ENCODE peak calls at places on chromosomes 12 and 14, in four cellular contexts. One of them, this sample, is unnamed.

GRCh38 chr14:88824314-88825077 is at the start of gene TTC8:
- DNase-seq in H1: peak; percentile 47
- DNase-seq in K562: peak; percentile 93
- DNase-seq in HepG2: peak; percentile 80
- DNase-seq in this sample: peak; percentile 38

GRCh38 chr14:70398280-70398679 is 18.6 kb downstream of the SYNJ2BP start:
- DNase-seq in K562: no peak
- DNase-seq in H1: no peak
- DNase-seq in HepG2: peak; percentile 5
- DNase-seq in this sample: no peak

GRCh38 chr12:121801601-121802484 is 2.0 kb upstream of the SETD1B start:
- DNase-seq in HepG2: no peak
- DNase-seq in K562: no peak
- DNase-seq in H1: no peak
- DNase-seq in this sample: no peak

GRCh38 chr12:64720884-64721283 is 38.3 kb downstream of the GNS start:
- DNase-seq in K562: peak; percentile 62
- DNase-seq in H1: no peak
- DNase-seq in HepG2: no peak
- DNase-seq in this sample: no peak

GRCh38 chr14:68607081-68607851 is 185.6 kb downstream of the ZFP36L1 start:
- DNase-seq in HepG2: peak; percentile 68
- DNase-seq in K562: no peak
- DNase-seq in H1: no peak
- DNase-seq in this sample: no peak

GRCh38 chr14:89507521-89507920 is 90.5 kb upstream of the FOXN3 start:
- DNase-seq in HepG2: peak; percentile 32
- DNase-seq in H1: no peak
- DNase-seq in K562: no peak
- DNase-seq in this sample: peak; percentile 52

GRCh38 chr14:69505338-69506240 is 21.1 kb downstream of the PLEKHD1 start:
- DNase-seq in H1: no peak
- DNase-seq in K562: no peak
- DNase-seq in HepG2: peak; percentile 23
- DNase-seq in this sample: no peak

GRCh38 chr14:95523051-95523817 is 6.8 kb upstream of the SYNE3 start:
- DNase-seq in K562: no peak
- DNase-seq in HepG2: peak; percentile 95
- DNase-seq in H1: no peak
- DNase-seq in this sample: no peak

GRCh38 chr14:32985881-32986280 is 47.2 kb downstream of the NPAS3 start:
- DNase-seq in HepG2: no peak
- DNase-seq in K562: no peak
- DNase-seq in H1: no peak
- DNase-seq in this sample: no peak

GRCh38 chr14:103517626-103518415 is 4.8 kb downstream of the CKB start:
- DNase-seq in H1: no peak
- DNase-seq in K562: no peak
- DNase-seq in HepG2: no peak
- DNase-seq in this sample: no peak

GRCh38 chr12:67772276-67773169 is 124.0 kb downstream of the DYRK2 start:
- DNase-seq in K562: no peak
- DNase-seq in HepG2: no peak
- DNase-seq in H1: peak; percentile 58
- DNase-seq in this sample: no peak

GRCh38 chr12:116180448-116180847 is 97.0 kb downstream of the MED13L start:
- DNase-seq in H1: no peak
- DNase-seq in HepG2: no peak
- DNase-seq in K562: no peak
- DNase-seq in this sample: no peak

GRCh38 chr12:121713257-121714155 is 954 bp downstream of the TMEM120B start:
- DNase-seq in HepG2: no peak
- DNase-seq in H1: no peak
- DNase-seq in K562: peak; percentile 63
- DNase-seq in this sample: no peak

GRCh38 chr12:48351022-48351708 is 446 bp upstream of the ZNF641 start:
- DNase-seq in HepG2: peak; percentile 47
- DNase-seq in K562: no peak
- DNase-seq in H1: no peak
- DNase-seq in this sample: no peak

GRCh38 chr12:57101892-57102695 is 9.1 kb downstream of the STAT6 start:
- DNase-seq in HepG2: peak; percentile 99
- DNase-seq in K562: peak; percentile 64
- DNase-seq in H1: no peak
- DNase-seq in this sample: no peak

GRCh38 chr12:125220404-125221273 is 155.4 kb downstream of the AACS start:
- DNase-seq in K562: no peak
- DNase-seq in H1: no peak
- DNase-seq in HepG2: no peak
- DNase-seq in this sample: no peak

GRCh38 chr12:65496617-65497016 is 218.1 kb downstream of the MSRB3 start:
- DNase-seq in K562: no peak
- DNase-seq in H1: no peak
- DNase-seq in HepG2: no peak
- DNase-seq in this sample: no peak

GRCh38 chr12:116673713-116674112 is 64.2 kb downstream of the SPRING1 start:
- DNase-seq in K562: no peak
- DNase-seq in HepG2: no peak
- DNase-seq in H1: no peak
- DNase-seq in this sample: no peak

GRCh38 chr12:123748661-123749060 is 13.4 kb upstream of the DNAH10 start:
- DNase-seq in HepG2: no peak
- DNase-seq in H1: no peak
- DNase-seq in K562: no peak
- DNase-seq in this sample: no peak

GRCh38 chr12:54611715-54612116 is 23.0 kb downstream of the LACRT start:
- DNase-seq in HepG2: no peak
- DNase-seq in K562: no peak
- DNase-seq in H1: no peak
- DNase-seq in this sample: no peak

GRCh38 chr14:90383731-90384542 is 12.9 kb upstream of the CALM1 start:
- DNase-seq in K562: peak; percentile 24
- DNase-seq in HepG2: peak; percentile 13
- DNase-seq in H1: no peak
- DNase-seq in this sample: no peak

GRCh38 chr12:1916396-1917171 is 1.9 kb downstream of the CACNA2D4 start:
- DNase-seq in H1: no peak
- DNase-seq in K562: peak; percentile 73
- DNase-seq in HepG2: no peak
- DNase-seq in this sample: no peak

GRCh38 chr14:104979758-104980591 is 1.8 kb upstream of the AHNAK2 start:
- DNase-seq in H1: no peak
- DNase-seq in K562: no peak
- DNase-seq in HepG2: no peak
- DNase-seq in this sample: no peak

DNA sequence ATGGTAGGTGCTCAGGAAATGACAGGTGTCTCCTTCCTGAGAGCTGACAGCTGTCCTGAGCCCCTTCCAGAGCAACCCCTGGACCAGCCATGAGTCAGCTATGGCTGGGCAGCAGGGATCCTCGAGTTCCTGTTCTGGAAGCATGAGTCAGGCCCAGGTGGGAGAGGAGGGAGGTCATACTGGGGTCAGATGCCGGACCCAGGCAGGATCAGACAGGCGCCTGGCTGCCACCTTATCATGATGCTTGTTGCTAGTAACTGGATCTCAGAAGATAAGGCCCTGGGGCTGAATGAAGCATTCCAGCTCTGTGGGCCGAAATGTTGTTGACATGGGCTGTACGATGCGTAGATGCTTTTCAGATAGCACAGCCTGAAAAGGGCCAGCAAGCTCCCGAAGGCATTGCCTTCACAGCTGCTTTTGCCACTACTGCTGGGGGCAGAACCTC is 17.4 kb upstream of the KRT7 start:
- DNase-seq in H1: no peak
- DNase-seq in K562: peak; percentile 49
- DNase-seq in HepG2: peak; percentile 72
- DNase-seq in this sample: no peak
- TF ChIP-seq ZNF274 in H1: no peak
- TF ChIP-seq ZNF274 in K562: no peak
- TF ChIP-seq ZNF274 in HepG2: no peak
- TF ChIP-seq ZNF274 in this sample: no peak

GRCh38 chr12:130347588-130347987 is 9.9 kb downstream of the PIWIL1 start:
- DNase-seq in HepG2: no peak
- DNase-seq in K562: no peak
- DNase-seq in H1: no peak
- DNase-seq in this sample: no peak
- TF ChIP-seq ZNF274 in HepG2: no peak
- TF ChIP-seq ZNF274 in K562: no peak
- TF ChIP-seq ZNF274 in H1: no peak
- TF ChIP-seq ZNF274 in this sample: no peak

GRCh38 chr12:130301577-130301976 is 36.1 kb upstream of the PIWIL1 start:
- DNase-seq in HepG2: no peak
- DNase-seq in H1: no peak
- DNase-seq in K562: no peak
- DNase-seq in this sample: no peak
- TF ChIP-seq ZNF274 in HepG2: no peak
- TF ChIP-seq ZNF274 in H1: no peak
- TF ChIP-seq ZNF274 in K562: no peak
- TF ChIP-seq ZNF274 in this sample: no peak

GRCh38 chr14:23478109-23478698 is 8.7 kb downstream of the NGDN start:
- DNase-seq in HepG2: peak; percentile 77
- DNase-seq in H1: no peak
- DNase-seq in K562: peak; percentile 20
- DNase-seq in this sample: peak; percentile 16
- TF ChIP-seq ZNF274 in HepG2: no peak
- TF ChIP-seq ZNF274 in H1: no peak
- TF ChIP-seq ZNF274 in K562: no peak
- TF ChIP-seq ZNF274 in this sample: no peak

GRCh38 chr14:99273724-99274345 is 1.8 kb upstream of the BCL11B start:
- DNase-seq in K562: no peak
- DNase-seq in H1: no peak
- DNase-seq in HepG2: peak; percentile 14
- DNase-seq in this sample: no peak

GRCh38 chr14:99273025-99273723 is 1.2 kb upstream of the BCL11B start:
- DNase-seq in K562: no peak
- DNase-seq in HepG2: peak; percentile 16
- DNase-seq in H1: no peak
- DNase-seq in this sample: no peak

GRCh38 chr14:99275222-99275584 is 3.2 kb upstream of the BCL11B start:
- DNase-seq in H1: no peak
- DNase-seq in HepG2: no peak
- DNase-seq in K562: no peak
- DNase-seq in this sample: no peak

GRCh38 chr14:99276482-99276881 is 4.5 kb upstream of the BCL11B start:
- DNase-seq in K562: no peak
- DNase-seq in H1: no peak
- DNase-seq in HepG2: no peak
- DNase-seq in this sample: no peak

GRCh38 chr14:99274346-99275221 is 2.6 kb upstream of the BCL11B start:
- DNase-seq in K562: peak; percentile 15
- DNase-seq in H1: peak; percentile 89
- DNase-seq in HepG2: peak; percentile 77
- DNase-seq in this sample: no peak
- TF ChIP-seq ZNF274 in K562: no peak
- TF ChIP-seq ZNF274 in H1: no peak
- TF ChIP-seq ZNF274 in HepG2: no peak
- TF ChIP-seq ZNF274 in this sample: no peak

DNA sequence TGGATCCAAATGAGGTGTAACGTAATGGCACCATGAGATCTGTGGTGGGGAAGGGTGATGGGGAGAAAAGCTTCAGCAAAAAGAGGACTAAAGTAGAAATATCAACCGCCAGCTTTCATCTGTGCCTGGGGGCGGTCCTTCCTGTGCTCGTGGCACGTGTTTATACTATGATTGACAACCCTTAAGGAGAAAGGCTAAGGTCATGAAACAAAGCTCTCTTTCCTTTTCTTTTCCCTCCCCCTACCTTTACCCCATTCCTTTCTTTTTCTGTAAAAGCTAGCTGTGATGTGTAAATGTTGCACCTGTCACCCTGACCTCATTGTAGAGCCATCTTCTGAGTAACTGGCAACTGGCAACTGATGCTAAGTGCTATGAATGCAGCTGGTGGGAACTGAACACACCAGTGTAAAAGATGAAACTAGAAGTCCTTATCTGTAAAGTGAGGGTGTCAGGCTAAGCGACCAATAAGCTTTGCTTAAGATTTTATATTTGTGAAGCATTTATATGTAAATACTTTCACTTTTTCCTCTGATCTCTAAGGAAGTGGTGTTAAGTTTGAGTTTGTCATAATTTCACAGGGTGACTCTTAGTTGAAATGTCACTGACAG is 102.8 kb upstream of the BCAT1 start:
- DNase-seq in H1: no peak
- DNase-seq in HepG2: no peak
- DNase-seq in K562: no peak
- DNase-seq in this sample: peak; percentile 84
- TF ChIP-seq ZNF274 in H1: no peak
- TF ChIP-seq ZNF274 in HepG2: no peak
- TF ChIP-seq ZNF274 in K562: no peak
- TF ChIP-seq ZNF274 in this sample: no peak

GRCh38 chr12:6553051-6553868 is 2.6 kb downstream of the IFFO1 start:
- DNase-seq in HepG2: no peak
- DNase-seq in H1: no peak
- DNase-seq in K562: no peak
- DNase-seq in this sample: no peak

GRCh38 chr12:6550294-6551062 is 5.4 kb downstream of the IFFO1 start:
- DNase-seq in H1: no peak
- DNase-seq in K562: no peak
- DNase-seq in HepG2: no peak
- DNase-seq in this sample: no peak

GRCh38 chr12:6551496-6552139 is 4.2 kb downstream of the IFFO1 start:
- DNase-seq in K562: no peak
- DNase-seq in HepG2: no peak
- DNase-seq in H1: no peak
- DNase-seq in this sample: no peak

GRCh38 chr12:6551063-6551461 is 4.8 kb downstream of the IFFO1 start:
- DNase-seq in H1: no peak
- DNase-seq in HepG2: no peak
- DNase-seq in K562: no peak
- DNase-seq in this sample: no peak

DNA sequence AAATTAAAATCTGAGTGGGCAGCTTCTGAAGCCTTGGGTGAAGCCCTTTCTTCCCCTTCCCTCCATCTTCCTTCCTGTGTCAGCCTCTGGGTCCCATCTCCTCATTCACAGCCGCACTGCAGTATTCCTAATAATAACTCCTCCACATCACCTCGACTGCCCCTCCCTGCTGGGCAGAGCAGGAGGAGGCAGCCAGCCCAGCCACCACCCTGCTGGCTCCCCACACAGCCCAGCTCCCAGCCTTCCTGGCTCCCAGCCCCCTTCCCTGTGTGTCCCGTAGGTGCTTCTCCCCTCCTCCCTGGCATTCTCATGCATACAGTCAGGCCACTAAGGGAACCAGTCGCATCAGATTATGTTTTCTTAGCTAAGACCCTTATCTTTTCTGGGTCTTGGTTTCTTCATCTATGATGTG is 3.7 kb downstream of the IFFO1 start:
- DNase-seq in K562: no peak
- DNase-seq in HepG2: no peak
- DNase-seq in H1: no peak
- DNase-seq in this sample: no peak
- TF ChIP-seq ZNF274 in K562: no peak
- TF ChIP-seq ZNF274 in HepG2: no peak
- TF ChIP-seq ZNF274 in H1: no peak
- TF ChIP-seq ZNF274 in this sample: no peak

This sample was measured in GM12878.